ENCODE peak calls at places on chromosomes 6 and 20, in six cellular contexts. J, Q, T, R, C and F are unnamed samples.

GRCh38 chr6:125797120-125797933 is 6.6 kb downstream of the NCOA7 start:
- DNase-seq in J (no peak), Q (no peak), T (no peak), R (no peak), C (no peak), F (no peak)

GRCh38 chr6:139540276-139540675 is 165.8 kb upstream of the CITED2 start:
- DNase-seq in J (no peak), Q (peak), T (peak), R (no peak), C (no peak), F (no peak)

GRCh38 chr6:107179004-107179403 is 63.7 kb upstream of the BEND3 start:
- DNase-seq in J (no peak), Q (peak), T (peak), R (no peak), C (no peak), F (no peak)

GRCh38 chr6:16929814-16930213 is 168.6 kb upstream of the ATXN1 start:
- DNase-seq in J (no peak), Q (peak), T (peak), R (no peak), C (peak), F (no peak)

GRCh38 chr6:44078795-44079671 is 48.2 kb downstream of the MRPL14 start:
- DNase-seq in J (peak), Q (peak), T (peak), R (peak), C (no peak), F (no peak)

GRCh38 chr6:75196051-75196743 is 9.7 kb downstream of the COL12A1 start:
- DNase-seq in J (no peak), Q (peak), T (peak), R (no peak), C (no peak), F (peak)

GRCh38 chr6:2387445-2387844 is 142.0 kb upstream of the GMDS start:
- DNase-seq in J (no peak), Q (no peak), T (no peak), R (no peak), C (no peak), F (no peak)

GRCh38 chr6:42808492-42809483 is 26.9 kb downstream of the BICRAL start:
- DNase-seq in J (no peak), Q (no peak), T (no peak), R (no peak), C (no peak), F (no peak)

GRCh38 chr6:155832596-155832995 is 377.0 kb upstream of the NOX3 start:
- DNase-seq in J (no peak), Q (peak), T (peak), R (no peak), C (peak), F (no peak)

GRCh38 chr6:166346995-166347394 is 4.7 kb upstream of the SFT2D1 start:
- DNase-seq in J (no peak), Q (no peak), T (no peak), R (no peak), C (no peak), F (no peak)

GRCh38 chr6:150491131-150491795 is 108.4 kb upstream of the PLEKHG1 start:
- DNase-seq in J (peak), Q (no peak), T (peak), R (no peak), C (no peak), F (peak)

GRCh38 chr20:3165473-3166337 is 6.0 kb upstream of the FASTKD5 start:
- DNase-seq in J (no peak), Q (peak), T (no peak), R (no peak), C (no peak), F (no peak)

GRCh38 chr20:38418509-38419204 is 16.5 kb downstream of the SNHG17 start:
- DNase-seq in J (no peak), Q (peak), T (peak), R (no peak), C (no peak), F (no peak)

GRCh38 chr6:132070356-132070755 is 119.2 kb upstream of the CCN2 start:
- DNase-seq in J (no peak), Q (no peak), T (no peak), R (no peak), C (no peak), F (no peak)

GRCh38 chr6:170021579-170021978 is 269.3 kb downstream of the DLL1 start:
- DNase-seq in J (no peak), Q (no peak), T (no peak), R (no peak), C (no peak), F (no peak)

GRCh38 chr6:43120101-43120730 is 44.1 kb downstream of the PTK7 start:
- DNase-seq in J (no peak), Q (no peak), T (no peak), R (no peak), C (no peak), F (no peak)

GRCh38 chr6:16677458-16677857 is 83.8 kb downstream of the ATXN1 start:
- DNase-seq in J (no peak), Q (no peak), T (no peak), R (no peak), C (no peak), F (no peak)

GRCh38 chr20:59123011-59123676 is 40.5 kb upstream of the ZNF831 start:
- DNase-seq in J (no peak), Q (no peak), T (no peak), R (no peak), C (no peak), F (no peak)

GRCh38 chr20:46865824-46866223 is 28.8 kb upstream of the EYA2 start:
- DNase-seq in J (no peak), Q (no peak), T (no peak), R (no peak), C (no peak), F (no peak)

GRCh38 chr6:168542301-168542700 is 101.3 kb downstream of the SMOC2 start:
- DNase-seq in J (no peak), Q (no peak), T (peak), R (no peak), C (no peak), F (no peak)

GRCh38 chr6:136784910-136785746 is 7.1 kb downstream of the MAP3K5 start:
- DNase-seq in J (no peak), Q (no peak), T (no peak), R (no peak), C (no peak), F (no peak)

GRCh38 chr6:158353851-158354508 is 41.7 kb downstream of the TULP4 start:
- DNase-seq in J (no peak), Q (peak), T (peak), R (no peak), C (no peak), F (no peak)

GRCh38 chr6:47473791-47474351 is 3.7 kb upstream of the CD2AP start:
- DNase-seq in J (no peak), Q (no peak), T (no peak), R (no peak), C (no peak), F (no peak)

GRCh38 chr6:73817238-73817637 is 121.2 kb downstream of the CD109 start:
- DNase-seq in J (no peak), Q (no peak), T (no peak), R (peak), C (no peak), F (no peak)

GRCh38 chr20:10637062-10637559 is 36.7 kb downstream of the JAG1 start:
- DNase-seq in J (no peak), Q (no peak), T (peak), R (no peak), C (no peak), F (no peak)

GRCh38 chr20:19594896-19595295 is 163.2 kb upstream of the RIN2 start:
- DNase-seq in J (no peak), Q (no peak), T (no peak), R (no peak), C (no peak), F (no peak)

GRCh38 chr6:110435052-110435602 is 19.8 kb upstream of the DDO start:
- DNase-seq in J (no peak), Q (no peak), T (no peak), R (no peak), C (no peak), F (no peak)

GRCh38 chr20:50111120-50111828 is 1.7 kb downstream of the UBE2V1 start:
- DNase-seq in J (no peak), Q (peak), T (peak), R (no peak), C (no peak), F (no peak)

GRCh38 chr6:147614501-147614900 is 106.0 kb downstream of the SAMD5 start:
- DNase-seq in J (no peak), Q (no peak), T (no peak), R (no peak), C (no peak), F (no peak)

GRCh38 chr6:147618927-147619326 is 110.4 kb downstream of the SAMD5 start:
- DNase-seq in J (no peak), Q (no peak), T (no peak), R (no peak), C (no peak), F (no peak)

GRCh38 chr6:147618457-147618856 is 110.0 kb downstream of the SAMD5 start:
- DNase-seq in J (no peak), Q (no peak), T (no peak), R (no peak), C (no peak), F (no peak)

GRCh38 chr6:147611992-147612391 is 103.5 kb downstream of the SAMD5 start:
- DNase-seq in J (no peak), Q (no peak), T (no peak), R (no peak), C (no peak), F (no peak)

DNA sequence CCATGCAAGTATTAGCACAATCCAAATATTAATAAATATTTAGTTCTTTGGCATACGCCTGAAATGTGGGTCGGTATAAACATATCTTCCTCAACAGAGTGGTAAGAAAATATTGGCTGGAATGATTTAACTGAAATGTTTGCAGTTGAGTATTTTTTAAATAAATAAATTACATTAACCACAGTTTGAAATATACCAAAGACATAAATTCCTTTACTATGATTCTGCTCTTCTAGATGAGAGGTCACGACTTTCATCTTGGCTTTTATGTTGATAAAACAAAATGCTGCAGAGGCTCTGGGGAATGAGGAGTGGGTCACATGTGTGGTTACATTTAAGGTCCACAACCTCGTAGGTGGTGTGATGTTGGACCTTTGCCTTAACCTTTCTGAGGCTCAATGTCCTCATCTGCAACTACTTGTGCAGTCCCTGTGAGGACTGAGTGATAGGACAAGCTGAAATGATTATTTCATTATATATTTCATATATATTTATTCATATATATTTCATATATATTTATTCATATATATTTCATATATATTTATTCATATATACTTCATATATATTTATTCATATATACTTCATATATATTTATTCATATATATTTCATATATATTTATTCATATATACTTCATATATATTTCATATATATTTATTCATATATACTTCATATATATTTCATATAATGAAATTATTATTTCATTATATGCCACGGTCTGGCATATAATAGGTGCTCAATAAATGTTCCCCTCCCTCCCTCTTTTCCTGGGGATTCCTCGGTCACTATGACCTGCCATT is 107.4 kb downstream of the SAMD5 start:
- DNase-seq in J (no peak), Q (no peak), T (no peak), R (no peak), C (no peak), F (no peak)
- H3K4me3 ChIP-seq in J (no peak), Q (no peak), T (no peak), R (no peak), C (no peak), F (no peak)

GRCh38 chr20:64102647-64103354 is 4.6 kb downstream of the NPBWR2 start:
- DNase-seq in J (no peak), Q (no peak), T (no peak), R (no peak), C (no peak), F (no peak)
- H3K4me3 ChIP-seq in J (peak), Q (no peak), T (no peak), R (no peak), C (no peak), F (no peak)

DNA sequence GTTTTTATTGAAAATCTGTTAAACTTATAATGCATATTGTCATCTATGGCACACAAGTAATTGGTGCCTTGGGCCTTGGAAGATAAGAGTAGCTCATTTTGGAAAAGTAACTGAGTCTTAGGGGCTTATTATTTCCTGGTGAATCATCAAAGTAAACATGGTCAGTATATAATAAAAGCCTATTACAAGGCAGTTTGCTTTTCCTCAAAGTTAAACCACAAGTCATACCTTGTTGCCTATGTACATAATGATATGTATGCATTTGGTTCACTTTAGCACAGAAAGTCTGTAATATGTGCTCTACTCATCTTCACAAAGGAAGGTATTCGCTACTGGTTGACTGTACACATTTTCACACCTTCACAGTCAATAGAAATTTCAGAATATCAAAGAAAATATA is 10.3 kb upstream of the FRK start:
- DNase-seq in J (no peak), Q (no peak), T (no peak), R (no peak), C (no peak), F (no peak)
- H3K4me3 ChIP-seq in J (no peak), Q (no peak), T (no peak), R (no peak), C (no peak), F (no peak)

GRCh38 chr20:653590-654426 is 808 bp upstream of the SRXN1 start:
- DNase-seq in J (no peak), Q (no peak), T (no peak), R (no peak), C (no peak), F (no peak)
- H3K4me3 ChIP-seq in J (peak), Q (peak), T (peak), R (peak), C (peak), F (peak)

DNA sequence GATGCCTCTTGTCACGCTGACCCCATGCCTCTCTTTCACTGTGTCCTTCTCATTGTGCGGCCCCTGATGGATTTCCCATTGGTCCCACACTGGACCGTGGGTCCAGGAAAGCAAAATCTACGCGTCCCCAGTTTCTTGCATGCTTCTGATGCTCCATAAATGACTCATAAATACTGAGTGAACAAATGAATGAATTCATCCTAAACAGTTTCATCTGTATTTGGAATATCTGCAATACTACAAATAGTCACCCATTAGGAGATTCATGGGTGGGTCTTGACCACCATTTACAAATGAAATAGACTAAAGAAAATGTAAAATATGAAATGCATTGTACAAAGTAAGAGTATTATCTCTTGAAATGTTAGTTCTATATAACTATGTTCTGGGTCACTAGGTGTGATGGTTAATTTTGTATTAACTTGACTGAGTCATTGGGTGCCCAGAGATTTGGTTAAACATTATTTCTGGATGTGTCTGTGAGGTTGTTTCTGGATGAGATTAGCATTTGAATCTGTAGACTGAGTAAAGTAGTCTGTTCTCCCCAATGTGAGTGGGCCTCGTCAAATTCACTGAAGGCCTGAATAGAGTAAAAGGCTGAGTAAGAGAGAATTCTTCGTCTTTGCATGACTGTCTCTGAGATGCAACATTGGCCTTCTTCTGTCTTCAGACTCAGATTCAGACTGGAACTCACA is 448.7 kb downstream of the PREX1 start:
- DNase-seq in J (no peak), Q (no peak), T (no peak), R (no peak), C (no peak), F (no peak)
- H3K4me3 ChIP-seq in J (no peak), Q (no peak), T (no peak), R (no peak), C (no peak), F (no peak)

GRCh38 chr6:28764014-28764723 is 159.6 kb downstream of the TRIM27 start:
- DNase-seq in J (no peak), Q (no peak), T (no peak), R (no peak), C (no peak), F (no peak)
- H3K4me3 ChIP-seq in J (peak), Q (no peak), T (no peak), R (no peak), C (no peak), F (peak)

DNA sequence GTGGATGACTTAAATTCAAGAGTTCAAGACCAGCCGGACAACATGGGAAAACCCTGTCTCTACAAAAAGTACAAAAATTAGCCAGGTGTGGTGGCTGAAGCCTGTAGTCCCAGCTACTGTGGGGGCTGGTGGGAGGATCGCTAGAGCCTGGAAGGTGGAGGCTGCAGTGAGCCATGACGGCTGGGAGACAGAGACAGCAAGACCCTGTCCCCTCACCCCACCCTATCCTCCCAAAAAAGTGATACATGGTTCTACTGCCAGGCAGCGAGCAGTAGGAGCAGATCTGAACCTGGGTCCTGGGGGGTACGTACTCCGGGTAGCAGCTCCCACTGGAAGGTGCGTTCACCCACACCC is 2.2 kb downstream of the PSMA7 start:
- DNase-seq in J (no peak), Q (no peak), T (no peak), R (no peak), C (no peak), F (no peak)
- H3K4me3 ChIP-seq in J (no peak), Q (no peak), T (peak), R (no peak), C (peak), F (peak)

GRCh38 chr20:36471885-36472642 is 69.3 kb upstream of the MYL9 start:
- DNase-seq in J (no peak), Q (no peak), T (no peak), R (peak), C (no peak), F (no peak)
- H3K4me3 ChIP-seq in J (no peak), Q (no peak), T (no peak), R (peak), C (no peak), F (no peak)